ENCODE peak calls at places on chromosomes 4 and X, in four cellular contexts. J, T, Q and U are unnamed samples.

GRCh38 chrX:106481341-106481740 is 130.4 kb upstream of the RADX start:
- DNase-seq in Q (peak; percentile 40), J (no peak), T (peak; percentile 32), U (peak; percentile 8)

GRCh38 chr4:138090145-138090917 is 151.8 kb downstream of the SLC7A11 start:
- DNase-seq in T (peak; percentile 70), Q (peak; percentile 78), J (no peak), U (peak; percentile 76)

GRCh38 chrX:96182366-96182765 is 502.3 kb upstream of the DIAPH2 start:
- DNase-seq in Q (peak; percentile 0), T (no peak), J (no peak), U (peak; percentile 19)

GRCh38 chr4:28167411-28167810 is 1306.8 kb downstream of the STIM2 start:
- DNase-seq in J (no peak), T (no peak), Q (no peak), U (no peak)

GRCh38 chrX:96407501-96407900 is 277.1 kb upstream of the DIAPH2 start:
- DNase-seq in Q (peak; percentile 69), J (no peak), T (peak; percentile 75), U (peak; percentile 66)

GRCh38 chr4:74408639-74409038 is 36.3 kb upstream of the AREG start:
- DNase-seq in J (no peak), T (no peak), Q (no peak), U (no peak)

GRCh38 chrX:49838374-49838773 is 9.3 kb downstream of the PAGE4 start:
- DNase-seq in J (no peak), Q (peak; percentile 9), T (peak; percentile 1), U (peak; percentile 1)

GRCh38 chrX:153667281-153667831 is 6.3 kb downstream of the PNCK start:
- DNase-seq in T (no peak), J (no peak), Q (no peak), U (no peak)

GRCh38 chr4:70603856-70604255 is 11.8 kb downstream of the AMBN start:
- DNase-seq in J (no peak), Q (peak; percentile 49), T (peak; percentile 87), U (peak; percentile 50)

GRCh38 chrX:94830717-94831116 is 1156.7 kb downstream of the FAM133A start:
- DNase-seq in Q (no peak), T (no peak), J (no peak), U (no peak)

GRCh38 chrX:19097553-19097952 is 24.7 kb downstream of the ADGRG2 start:
- DNase-seq in Q (no peak), T (no peak), J (no peak), U (no peak)

GRCh38 chr4:186486172-186486571 is 69.2 kb downstream of the MTNR1A start:
- DNase-seq in J (no peak), Q (peak; percentile 41), T (no peak), U (peak; percentile 4)

GRCh38 chrX:10516781-10517322 is 103.5 kb downstream of the MID1 start:
- DNase-seq in T (no peak), Q (peak; percentile 26), J (no peak), U (no peak)

GRCh38 chrX:41388543-41388942 is 54.6 kb downstream of the DDX3X start:
- DNase-seq in T (peak; percentile 7), Q (no peak), J (no peak), U (no peak)

GRCh38 chr4:40121515-40121914 is 64.9 kb downstream of the N4BP2 start:
- DNase-seq in J (no peak), Q (peak; percentile 58), T (peak; percentile 68), U (peak; percentile 18)

GRCh38 chrX:340121-340520 is 21.5 kb upstream of the GTPBP6 start:
- DNase-seq in J (peak; percentile 40), T (no peak), Q (no peak), U (no peak)

GRCh38 chrX:1205681-1206611 is 6.5 kb downstream of the CRLF2 start:
- DNase-seq in Q (peak; percentile 62), T (peak; percentile 65), J (no peak), U (peak; percentile 52)

GRCh38 chr4:141853091-141853734 is 216.8 kb downstream of the IL15 start:
- DNase-seq in T (peak; percentile 82), Q (peak; percentile 32), J (no peak), U (peak; percentile 10)

GRCh38 chr4:170497729-170498128 is 408.0 kb upstream of the AADAT start:
- DNase-seq in T (no peak), J (no peak), Q (no peak), U (no peak)

GRCh38 chrX:47637546-47638195 is 7.9 kb upstream of the CFP start:
- DNase-seq in J (peak; percentile 83), T (peak; percentile 81), Q (no peak), U (no peak)

GRCh38 chr4:86717651-86718050 is 123.5 kb downstream of the PTPN13 start:
- DNase-seq in J (no peak), T (no peak), Q (no peak), U (no peak)

GRCh38 chrX:57267308-57267707 is 19.2 kb upstream of the FAAH2 start:
- DNase-seq in Q (no peak), J (no peak), T (no peak), U (no peak)

GRCh38 chrX:17082831-17083230 is 136.4 kb downstream of the REPS2 start:
- DNase-seq in Q (peak; percentile 4), J (no peak), T (no peak), U (no peak)

GRCh38 chr4:1472911-1473518 is 66.8 kb upstream of the NKX1-1 start:
- DNase-seq in T (no peak), J (no peak), Q (no peak), U (no peak)